ENCODE peak calls at places on chromosome 9, in seven cellular contexts. X is Caco-2; K is colonic mucosa; F is kidney epithelial cell; D is naive thymus-derived CD4-positive, alpha-beta T cell; N is left ventricle myocardium inferior; A is heart left ventricle. U is an unnamed sample.
A peak's percentile ranks its signal among the peaks of the same experiment; 100 is the strongest.

GRCh38 chr9:3908731-3909130 is 382.9 kb upstream of the RFX3 start:
- DNase-seq in X (no peak), K (no peak), F (no peak), D (no peak), N (no peak), A (no peak), U (no peak)

GRCh38 chr9:124021385-124021769 is 9.8 kb downstream of the LHX2 start:
- DNase-seq in X (no peak), K (no peak), F (no peak), D (no peak), N (no peak), A (no peak), U (no peak)

GRCh38 chr9:120876842-120877240 is at the start of gene PHF19:
- DNase-seq in X (peak; percentile 55), K (no peak), F (no peak), D (peak; percentile 67), N (peak; percentile 36), A (peak; percentile 52), U (peak; percentile 76)

GRCh38 chr9:18059043-18059442 is 414.9 kb upstream of the ADAMTSL1 start:
- DNase-seq in X (no peak), K (no peak), F (no peak), D (no peak), N (no peak), A (no peak), U (no peak)

GRCh38 chr9:18384066-18384465 is 89.9 kb upstream of the ADAMTSL1 start:
- DNase-seq in X (no peak), K (no peak), F (no peak), D (no peak), N (no peak), A (no peak), U (no peak)

GRCh38 chr9:89945133-89945532 is 340.3 kb downstream of the GADD45G start:
- DNase-seq in X (no peak), K (no peak), F (no peak), D (no peak), N (no peak), A (no peak), U (no peak)

GRCh38 chr9:99299214-99300102 is 77.4 kb downstream of the SEC61B start:
- DNase-seq in X (no peak), K (no peak), F (peak; percentile 42), D (no peak), N (no peak), A (no peak), U (no peak)

GRCh38 chr9:91155746-91156145 is 206.0 kb downstream of the AUH start:
- DNase-seq in X (no peak), K (no peak), F (no peak), D (no peak), N (no peak), A (no peak), U (no peak)

GRCh38 chr9:129561594-129562281 is 59.2 kb downstream of the C9orf50 start:
- DNase-seq in X (no peak), K (no peak), F (no peak), D (no peak), N (no peak), A (no peak), U (no peak)

GRCh38 chr9:109253637-109254284 is 67.1 kb downstream of the EPB41L4B start:
- DNase-seq in X (no peak), K (no peak), F (peak; percentile 50), D (no peak), N (no peak), A (no peak), U (no peak)

GRCh38 chr9:99437145-99437544 is 215.1 kb downstream of the SEC61B start:
- DNase-seq in X (no peak), K (no peak), F (no peak), D (no peak), N (no peak), A (no peak), U (no peak)

GRCh38 chr9:101705135-101705661 is 33.2 kb downstream of the GRIN3A start:
- DNase-seq in X (peak; percentile 51), K (peak; percentile 87), F (no peak), D (no peak), N (peak; percentile 19), A (peak; percentile 27), U (no peak)

GRCh38 chr9:124309665-124310064 is 51.9 kb downstream of the NEK6 start:
- DNase-seq in X (peak; percentile 93), K (no peak), F (peak; percentile 91), D (no peak), N (no peak), A (no peak), U (peak; percentile 92)

GRCh38 chr9:79166005-79166404 is 405.8 kb upstream of the TLE4 start:
- DNase-seq in X (no peak), K (no peak), F (no peak), D (no peak), N (no peak), A (no peak), U (no peak)

GRCh38 chr9:33374634-33375237 is 27.6 kb downstream of the AQP7 start:
- DNase-seq in X (peak; percentile 82), K (peak; percentile 85), F (no peak), D (peak; percentile 58), N (peak; percentile 56), A (peak; percentile 80), U (peak; percentile 87)

GRCh38 chr9:70979971-70980370 is 141.4 kb downstream of the TRPM3 start:
- DNase-seq in X (no peak), K (no peak), F (no peak), D (no peak), N (no peak), A (no peak), U (no peak)

GRCh38 chr9:91119147-91119546 is 242.6 kb downstream of the AUH start:
- DNase-seq in X (no peak), K (no peak), F (no peak), D (no peak), N (no peak), A (no peak), U (no peak)

GRCh38 chr9:19512432-19512831 is 103.6 kb downstream of the ACER2 start:
- DNase-seq in X (no peak), K (no peak), F (no peak), D (no peak), N (no peak), A (no peak), U (no peak)

GRCh38 chr9:105385372-105385985 is 62.4 kb upstream of the FSD1L start:
- DNase-seq in X (no peak), K (no peak), F (no peak), D (peak; percentile 23), N (peak; percentile 20), A (no peak), U (peak; percentile 24)
- H3K36me3 ChIP-seq in X (no peaks in the 10 kb centered on the region), K (no peaks in the 10 kb centered on the region), F (no peaks in the 10 kb centered on the region), D (no peaks in the 10 kb centered on the region), N (peaks cover 25% of the 10 kb centered on the region), A (peaks cover 11% of the 10 kb centered on the region), U (peaks cover 22% of the 10 kb centered on the region)

GRCh38 chr9:130630091-130630450 is 34.3 kb upstream of the PRDM12 start:
- DNase-seq in X (no peak), K (no peak), F (no peak), D (no peak), N (no peak), A (no peak), U (no peak)
- H3K36me3 ChIP-seq in X (no peaks in the 10 kb centered on the region), K (peaks cover 10% of the 10 kb centered on the region), F (peaks cover 3% of the 10 kb centered on the region), D (peaks cover 96% of the 10 kb centered on the region), N (peaks cover 91% of the 10 kb centered on the region), A (peaks cover 99% of the 10 kb centered on the region), U (peaks cover 95% of the 10 kb centered on the region)

DNA sequence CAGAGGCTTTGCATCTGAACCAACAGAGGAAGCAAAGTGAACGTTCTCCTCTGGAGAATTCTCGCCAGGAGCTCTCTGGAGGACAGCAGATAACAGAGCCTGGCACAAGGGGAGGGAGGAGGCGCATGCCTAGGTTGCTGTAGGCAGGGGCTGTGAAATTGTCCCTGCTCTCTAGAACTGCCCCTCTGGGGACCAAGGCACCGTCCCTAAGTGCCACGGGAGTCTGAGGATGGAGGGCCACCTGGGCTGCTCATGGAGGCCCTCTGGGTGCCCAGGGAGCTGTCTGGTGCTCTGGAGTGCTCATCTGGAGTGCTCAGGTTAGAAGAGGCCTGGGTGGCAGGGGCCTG is 77.6 kb downstream of the CACNA1B start:
- DNase-seq in X (no peak), K (no peak), F (no peak), D (no peak), N (no peak), A (no peak), U (no peak)
- H3K36me3 ChIP-seq in X (no peaks in the 10 kb centered on the region), K (no peaks in the 10 kb centered on the region), F (no peaks in the 10 kb centered on the region), D (no peaks in the 10 kb centered on the region), N (no peaks in the 10 kb centered on the region), A (no peaks in the 10 kb centered on the region), U (no peaks in the 10 kb centered on the region)

GRCh38 chr9:92714787-92715487 is 45.0 kb upstream of the IPPK start:
- DNase-seq in X (no peak), K (no peak), F (no peak), D (no peak), N (peak; percentile 51), A (peak; percentile 78), U (no peak)
- H3K36me3 ChIP-seq in X (no peaks in the 10 kb centered on the region), K (peaks cover 12% of the 10 kb centered on the region), F (peaks cover 3% of the 10 kb centered on the region), D (peaks cover 71% of the 10 kb centered on the region), N (peaks cover 81% of the 10 kb centered on the region), A (peaks cover 87% of the 10 kb centered on the region), U (peaks cover 94% of the 10 kb centered on the region)

GRCh38 chr9:133346021-133346713 is 1.8 kb downstream of the MED22 start:
- DNase-seq in X (no peak), K (no peak), F (no peak), D (no peak), N (no peak), A (no peak), U (no peak)
- H3K36me3 ChIP-seq in X (peaks cover 13% of the 10 kb centered on the region), K (peaks cover 19% of the 10 kb centered on the region), F (peaks cover 9% of the 10 kb centered on the region), D (peaks cover 80% of the 10 kb centered on the region), N (peaks cover 69% of the 10 kb centered on the region), A (peaks cover 72% of the 10 kb centered on the region), U (peaks cover 47% of the 10 kb centered on the region)

DNA sequence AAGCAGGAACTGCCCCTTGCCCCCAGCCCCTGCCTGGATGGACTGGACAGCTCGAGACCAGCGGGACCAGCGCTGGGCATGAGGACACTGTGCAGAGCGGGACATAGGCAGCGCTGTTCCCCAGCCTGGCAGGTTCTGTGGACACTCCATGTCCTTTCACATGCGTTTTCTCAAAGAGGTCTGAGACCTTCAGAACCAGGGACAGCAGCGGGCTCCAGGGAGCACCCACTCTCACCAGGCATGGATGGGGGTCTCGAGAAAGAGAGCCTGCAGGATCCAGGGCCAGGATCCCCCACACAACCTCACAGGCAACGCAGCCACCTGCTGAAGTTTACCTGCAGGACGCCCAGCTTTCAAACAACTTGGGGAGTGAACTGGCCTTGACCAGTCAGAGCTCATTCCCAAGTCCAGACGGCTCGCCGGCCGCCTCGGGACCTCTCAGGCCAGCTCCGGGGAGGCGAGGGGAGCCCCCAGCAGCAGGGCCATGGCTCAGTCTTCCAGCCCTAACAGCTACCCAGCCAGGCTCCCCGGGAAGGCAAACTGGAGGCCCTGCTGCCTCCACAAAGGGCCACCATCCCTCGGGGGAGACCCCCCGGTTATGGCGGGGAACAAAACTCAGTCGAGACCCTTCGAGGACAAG is 72.5 kb upstream of the SARDH start:
- DNase-seq in X (no peak), K (no peak), F (no peak), D (no peak), N (no peak), A (no peak), U (no peak)
- H3K36me3 ChIP-seq in X (peaks cover 2% of the 10 kb centered on the region), K (no peaks in the 10 kb centered on the region), F (peaks cover 2% of the 10 kb centered on the region), D (no peaks in the 10 kb centered on the region), N (peaks cover 13% of the 10 kb centered on the region), A (peaks cover 24% of the 10 kb centered on the region), U (no peaks in the 10 kb centered on the region)

DNA sequence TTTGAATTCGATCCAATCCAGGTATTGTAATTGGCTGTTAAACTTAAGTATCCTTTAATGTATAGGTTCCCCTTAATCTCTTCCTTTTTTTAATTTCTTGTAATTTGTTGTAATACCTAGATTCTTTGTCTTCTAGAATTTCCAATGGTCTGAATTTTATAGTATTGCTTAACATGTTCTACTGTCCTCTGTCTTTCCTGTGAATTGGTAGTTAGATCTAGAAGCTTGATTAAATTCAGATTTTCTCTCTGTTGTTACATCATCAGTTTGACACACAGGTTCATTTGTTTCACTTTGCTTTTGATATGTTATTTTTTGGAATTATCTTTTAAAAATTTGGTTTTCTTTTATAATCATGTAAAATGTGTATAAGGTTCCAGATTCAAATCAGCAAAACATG is 13.8 kb downstream of the ZCCHC7 start:
- DNase-seq in X (no peak), K (no peak), F (no peak), D (no peak), N (no peak), A (no peak), U (no peak)
- H3K36me3 ChIP-seq in X (no peaks in the 10 kb centered on the region), K (no peaks in the 10 kb centered on the region), F (peaks cover 1% of the 10 kb centered on the region), D (peaks cover 11% of the 10 kb centered on the region), N (peaks cover 21% of the 10 kb centered on the region), A (peaks cover 16% of the 10 kb centered on the region), U (peaks cover 11% of the 10 kb centered on the region)

U was measured in tibial artery.